ENCODE peak calls at places on chromosomes 7 and 10, in ten cellular contexts. E is HCT116; V is hepatocyte; W is right atrium auricular region; Q is A549; K is aorta; I is lung; G is mesenchymal stem cell; P is neuronal stem cell; M is naive thymus-derived CD4-positive, alpha-beta T cell. X is an unnamed sample.

GRCh38 chr7:158407581-158408331 is 179.9 kb downstream of the PTPRN2 start:
- DNase-seq in M (peak; percentile 8), V (peak; percentile 69), W (no peak), P (peak; percentile 44), Q (peak; percentile 76), E (peak; percentile 48), I (no peak), K (no peak), G (peak; percentile 0), X (no peak)

GRCh38 chr10:108801775-108802516 is 1121.4 kb downstream of the XPNPEP1 start:
- DNase-seq in V (no peak), K (no peak), I (no peak), Q (no peak), P (no peak), G (peak; percentile 65), M (no peak), E (no peak), W (no peak), X (no peak)

GRCh38 chr10:123624086-123624485 is 42.1 kb upstream of the GPR26 start:
- DNase-seq in E (no peak), V (no peak), Q (no peak), M (no peak), W (peak; percentile 36), K (no peak), G (no peak), P (no peak), I (no peak), X (no peak)

GRCh38 chr10:61903184-61903990 is 1.9 kb downstream of the ARID5B start:
- DNase-seq in G (peak; percentile 80), I (peak; percentile 59), W (no peak), M (peak; percentile 71), Q (peak; percentile 25), V (peak; percentile 75), E (peak; percentile 42), K (peak; percentile 75), P (peak; percentile 30), X (peak; percentile 58)

GRCh38 chr10:3464760-3465405 is 292.3 kb upstream of the PITRM1 start:
- DNase-seq in Q (no peak), W (peak; percentile 55), K (no peak), M (no peak), V (peak; percentile 27), G (peak; percentile 41), P (no peak), E (no peak), I (no peak), X (no peak)

GRCh38 chr10:62687230-62687748 is 117.2 kb upstream of the ADO start:
- DNase-seq in P (no peak), Q (peak; percentile 15), V (no peak), E (no peak), K (no peak), G (no peak), W (no peak), M (no peak), I (no peak), X (no peak)

GRCh38 chr10:108454793-108455192 is 1290.3 kb upstream of the SORCS1 start:
- DNase-seq in E (no peak), I (no peak), G (no peak), P (no peak), Q (no peak), M (no peak), W (no peak), K (no peak), V (no peak), X (no peak)

GRCh38 chr7:151013728-151014497 is 10.4 kb downstream of the ATG9B start:
- DNase-seq in W (peak; percentile 81), M (peak; percentile 93), I (no peak), E (no peak), G (no peak), K (peak; percentile 88), Q (no peak), V (peak; percentile 84), P (peak; percentile 88), X (peak; percentile 91)

GRCh38 chr7:37352974-37353948 is 95.4 kb downstream of the ELMO1 start:
- DNase-seq in G (no peak), Q (peak; percentile 9), M (peak; percentile 88), E (peak; percentile 15), P (no peak), V (no peak), K (peak; percentile 51), W (no peak), I (no peak), X (peak; percentile 49)

GRCh38 chr10:92712016-92712889 is 22.5 kb downstream of the HHEX start:
- DNase-seq in I (no peak), M (no peak), G (peak; percentile 47), E (no peak), Q (no peak), K (no peak), V (no peak), P (no peak), W (no peak), X (no peak)

GRCh38 chr10:123136806-123137642 is 1.3 kb downstream of the HMX3 start:
- DNase-seq in P (no peak), Q (peak; percentile 53), E (no peak), G (peak; percentile 33), M (no peak), W (peak; percentile 56), K (no peak), I (no peak), V (no peak), X (no peak)

GRCh38 chr7:108618056-108618455 is 48.4 kb downstream of the DNAJB9 start:
- DNase-seq in P (no peak), E (no peak), K (no peak), W (no peak), G (no peak), M (no peak), Q (no peak), I (no peak), V (no peak), X (no peak)

GRCh38 chr7:138892016-138892630 is 89.1 kb downstream of the KIAA1549 start:
- DNase-seq in M (no peak), W (no peak), E (no peak), V (no peak), I (no peak), P (no peak), G (no peak), K (no peak), Q (no peak), X (no peak)

GRCh38 chr7:38975944-38976392 is 1.7 kb upstream of the POU6F2 start:
- DNase-seq in W (no peak), E (no peak), G (no peak), Q (no peak), V (peak; percentile 23), M (no peak), P (peak; percentile 51), I (no peak), K (peak; percentile 45), X (no peak)

GRCh38 chr10:102225646-102226541 is at the start of gene ELOVL3:
- DNase-seq in V (peak; percentile 92), I (peak; percentile 95), M (peak; percentile 81), G (peak; percentile 94), W (peak; percentile 97), P (peak; percentile 88), K (peak; percentile 97), Q (peak; percentile 94), E (peak; percentile 96), X (peak; percentile 84)
- H3K4me3 ChIP-seq in V (no peak within 1 kb of the TSS), I (no peak within 1 kb of the TSS), M (peak within 1 kb of the TSS; percentile 26), G (peak within 1 kb of the TSS; percentile 79), W (peak within 1 kb of the TSS; percentile 45), P (peak within 1 kb of the TSS; percentile 46), K (no peak within 1 kb of the TSS), Q (peak within 1 kb of the TSS; percentile 36), E (peak within 1 kb of the TSS; percentile 51), X (peak within 1 kb of the TSS; percentile 51)

GRCh38 chr10:127337801-127338200 is 141.4 kb upstream of the INSYN2A start:
- DNase-seq in I (no peak), G (no peak), K (no peak), E (no peak), W (no peak), Q (no peak), V (no peak), P (no peak), M (no peak), X (no peak)
- H3K4me1 ChIP-seq in I (peaks cover 3% of the 10 kb centered on the region), G (no peaks in the 10 kb centered on the region), K (no peaks in the 10 kb centered on the region), E (no peaks in the 10 kb centered on the region), W (peaks cover 10% of the 10 kb centered on the region), Q (no peaks in the 10 kb centered on the region), V (no peaks in the 10 kb centered on the region), P (peaks cover 9% of the 10 kb centered on the region), M (peaks cover 9% of the 10 kb centered on the region), X (peaks cover 5% of the 10 kb centered on the region)

DNA sequence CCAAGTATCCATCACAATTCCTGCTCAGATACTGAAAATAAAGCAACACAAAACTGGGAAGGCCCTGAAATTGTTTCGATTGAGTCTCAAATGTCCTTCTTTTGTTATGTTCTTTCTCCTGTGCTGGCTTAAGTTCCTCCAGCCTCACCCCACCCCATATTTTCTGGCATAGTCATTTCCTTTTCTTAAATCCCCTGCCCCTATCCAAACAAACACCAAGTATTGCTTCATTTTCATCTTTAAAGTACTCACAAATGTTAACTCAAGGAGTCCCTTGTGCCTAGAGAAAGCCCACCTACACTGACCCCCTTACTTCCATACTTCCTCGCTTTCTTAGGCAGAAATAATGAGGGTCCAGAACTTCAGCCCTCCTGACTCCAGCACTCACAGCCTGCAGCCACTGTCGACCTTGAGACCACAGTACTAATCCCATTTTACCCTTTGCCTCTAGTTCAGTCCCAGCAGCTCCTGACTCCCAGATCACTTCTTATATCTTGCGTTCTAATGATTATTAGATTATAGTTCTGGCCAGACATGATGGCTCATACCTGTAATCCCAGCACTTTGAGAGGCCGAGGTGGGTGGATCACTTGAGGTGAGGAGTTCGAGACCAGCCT is 73.2 kb upstream of the ST8SIA6 start:
- DNase-seq in W (no peak), K (no peak), Q (peak; percentile 78), V (no peak), G (peak; percentile 42), M (no peak), P (no peak), E (no peak), I (no peak), X (no peak)
- H3K27ac ChIP-seq in W (no peak overlapping the region), K (no peak overlapping the region), Q (peak overlapping the region; percentile 83), V (no peak overlapping the region), G (peak overlapping the region; percentile 45), M (no peak overlapping the region), P (no peak overlapping the region), E (no peak overlapping the region), I (no peak overlapping the region), X (no peak overlapping the region)

GRCh38 chr10:71312220-71312619 is 6.8 kb upstream of the SLC29A3 start:
- DNase-seq in G (no peak), W (no peak), E (no peak), V (no peak), I (no peak), Q (no peak), K (no peak), M (no peak), P (no peak), X (no peak)

GRCh38 chr10:71314694-71315225 is 4.3 kb upstream of the SLC29A3 start:
- DNase-seq in K (no peak), P (no peak), I (no peak), Q (no peak), M (no peak), E (no peak), W (no peak), G (no peak), V (no peak), X (no peak)

GRCh38 chr10:71312840-71313789 is 5.9 kb upstream of the SLC29A3 start:
- DNase-seq in V (peak; percentile 53), I (peak; percentile 41), Q (no peak), G (no peak), P (no peak), K (peak; percentile 70), W (peak; percentile 82), M (no peak), E (no peak), X (no peak)

GRCh38 chr10:71316081-71316785 is 2.8 kb upstream of the SLC29A3 start:
- DNase-seq in K (no peak), I (no peak), W (no peak), G (peak; percentile 16), E (no peak), M (no peak), Q (no peak), P (no peak), V (no peak), X (no peak)

GRCh38 chr10:71314028-71314693 is 4.9 kb upstream of the SLC29A3 start:
- DNase-seq in G (peak; percentile 46), M (peak; percentile 36), P (peak; percentile 48), E (peak; percentile 21), I (peak; percentile 50), W (peak; percentile 66), Q (peak; percentile 55), V (peak; percentile 81), K (peak; percentile 70), X (peak; percentile 69)
- H3K4me3 ChIP-seq in G (peak overlapping the region; percentile 57), M (no peak overlapping the region), P (no peak overlapping the region), E (no peak overlapping the region), I (no peak overlapping the region), W (no peak overlapping the region), Q (no peak overlapping the region), V (no peak overlapping the region), K (no peak overlapping the region), X (no peak overlapping the region)